ENCODE peak calls at places on chromosome 15, in six cellular contexts. T is EH; Z is AG20443; I is NCI-H1930; Q is left cardiac atrium; U is CD8-positive, alpha-beta memory T cell. P is an unnamed sample.

GRCh38 chr15:38885001-38885400 is 320.4 kb upstream of the RASGRP1 start:
- DNase-seq in Z (no peak), U (no peak), Q (no peak), T (peak), I (no peak), P (no peak)

GRCh38 chr15:83164409-83165404 is 42.9 kb downstream of the HDGFL3 start:
- DNase-seq in Q (no peak), Z (no peak), U (no peak), T (peak), I (no peak), P (no peak)

GRCh38 chr15:29470311-29470710 is 200.7 kb upstream of the NSMCE3 start:
- DNase-seq in U (no peak), Q (no peak), I (no peak), Z (no peak), T (no peak), P (no peak)

GRCh38 chr15:87632364-87632763 is 624.2 kb downstream of the NTRK3 start:
- DNase-seq in I (no peak), Q (no peak), Z (no peak), T (no peak), U (no peak), P (no peak)

GRCh38 chr15:79221696-79222095 is 60.8 kb upstream of the ANKRD34C start:
- DNase-seq in Q (no peak), I (no peak), T (no peak), Z (no peak), U (no peak), P (no peak)

GRCh38 chr15:92011611-92012367 is 158.3 kb downstream of the SLCO3A1 start:
- DNase-seq in Z (peak), I (no peak), U (no peak), T (peak), Q (peak), P (no peak)

GRCh38 chr15:54792526-54792925 is 404.2 kb downstream of the RSL24D1 start:
- DNase-seq in I (no peak), Z (no peak), U (no peak), T (no peak), Q (no peak), P (no peak)

GRCh38 chr15:35519536-35520149 is 26.3 kb downstream of the DPH6 start:
- DNase-seq in Z (no peak), Q (no peak), T (peak), I (peak), U (no peak), P (no peak)

GRCh38 chr15:66679657-66680108 is 22.4 kb upstream of the SMAD6 start:
- DNase-seq in I (no peak), Z (no peak), T (peak), U (no peak), Q (peak), P (no peak)

GRCh38 chr15:76339302-76340197 is 3.0 kb downstream of the ISL2 start:
- DNase-seq in U (no peak), Z (peak), Q (no peak), I (no peak), T (peak), P (no peak)

GRCh38 chr15:73677146-73677607 is 7.0 kb upstream of the CD276 start:
- DNase-seq in Z (peak), I (peak), T (peak), Q (peak), U (peak), P (peak)

GRCh38 chr15:70195808-70196304 is 98.1 kb upstream of the TLE3 start:
- DNase-seq in I (no peak), U (no peak), Z (peak), T (peak), Q (peak), P (no peak)

GRCh38 chr15:40279437-40280141 is 3.3 kb downstream of the ANKRD63 start:
- DNase-seq in U (peak), T (peak), I (peak), Z (peak), Q (peak), P (peak)

GRCh38 chr15:60634815-60635214 is 155.9 kb upstream of the ICE2 start:
- DNase-seq in Z (no peak), U (no peak), Q (no peak), I (no peak), T (no peak), P (no peak)

GRCh38 chr15:66707310-66708160 is 5.5 kb downstream of the SMAD6 start:
- DNase-seq in U (no peak), Q (no peak), I (no peak), Z (peak), T (peak), P (no peak)

GRCh38 chr15:63493451-63493850 is 10.9 kb upstream of the USP3 start:
- DNase-seq in Z (no peak), Q (no peak), T (no peak), I (no peak), U (no peak), P (no peak)

GRCh38 chr15:71784719-71785118 is 25.6 kb upstream of the NR2E3 start:
- DNase-seq in U (no peak), T (no peak), Q (no peak), Z (no peak), I (no peak), P (no peak)

GRCh38 chr15:88115529-88116152 is 140.9 kb downstream of the NTRK3 start:
- DNase-seq in T (no peak), U (no peak), I (no peak), Z (no peak), Q (no peak), P (no peak)

GRCh38 chr15:77030928-77031375 is 36.0 kb downstream of the PSTPIP1 start:
- DNase-seq in Q (peak), T (no peak), Z (no peak), I (no peak), U (peak), P (no peak)

GRCh38 chr15:26838742-26839460 is 28.0 kb upstream of the GABRA5 start:
- DNase-seq in I (no peak), Z (peak), U (no peak), T (no peak), Q (no peak), P (no peak)

P was measured in T-helper 17 cell.